ENCODE peak calls at places on chromosomes 12 and 14, in nine cellular contexts. V, B, C, W, I, R, X, L and K are unnamed samples.

GRCh38 chr12:132285991-132286681 is 43.3 kb downstream of the GALNT9 start:
- DNase-seq in V (peak), B (no peak), C (no peak), W (peak), I (no peak), R (peak), X (no peak), L (peak), K (peak)

GRCh38 chr14:87630808-87631207 is 362.2 kb downstream of the GALC start:
- DNase-seq in V (no peak), B (no peak), C (no peak), W (no peak), I (no peak), R (no peak), X (no peak), L (no peak), K (no peak)

GRCh38 chr14:51616256-51616655 is 35.5 kb upstream of the FRMD6 start:
- DNase-seq in V (no peak), B (no peak), C (no peak), W (no peak), I (no peak), R (no peak), X (no peak), L (no peak), K (no peak)

GRCh38 chr14:74945261-74945851 is 10.0 kb downstream of the PGF start:
- DNase-seq in V (no peak), B (peak), C (peak), W (no peak), I (no peak), R (peak), X (no peak), L (peak), K (peak)

GRCh38 chr12:53838978-53839377 is 87.2 kb upstream of the CISTR start:
- DNase-seq in V (no peak), B (no peak), C (no peak), W (no peak), I (no peak), R (no peak), X (no peak), L (no peak), K (no peak)

GRCh38 chr14:63342381-63342780 is 23.6 kb upstream of the GPHB5 start:
- DNase-seq in V (no peak), B (no peak), C (no peak), W (no peak), I (no peak), R (peak), X (no peak), L (no peak), K (no peak)

GRCh38 chr14:101834387-101835165 is 73.1 kb downstream of the PPP2R5C start:
- DNase-seq in V (no peak), B (no peak), C (no peak), W (no peak), I (no peak), R (peak), X (no peak), L (no peak), K (no peak)

GRCh38 chr12:44446181-44446580 is 429.9 kb downstream of the NELL2 start:
- DNase-seq in V (no peak), B (no peak), C (no peak), W (peak), I (no peak), R (no peak), X (no peak), L (no peak), K (no peak)

GRCh38 chr12:88206636-88207035 is 64.5 kb downstream of the TMTC3 start:
- DNase-seq in V (no peak), B (no peak), C (no peak), W (no peak), I (no peak), R (peak), X (no peak), L (no peak), K (no peak)

GRCh38 chr14:53380041-53380440 is 226.9 kb upstream of the DDHD1 start:
- DNase-seq in V (no peak), B (no peak), C (no peak), W (no peak), I (no peak), R (peak), X (no peak), L (no peak), K (no peak)

GRCh38 chr12:68317047-68317667 is 15.0 kb downstream of the MDM1 start:
- DNase-seq in V (no peak), B (peak), C (peak), W (peak), I (peak), R (peak), X (no peak), L (no peak), K (no peak)

GRCh38 chr12:116610971-116611541 is 51.9 kb downstream of the MAP1LC3B2 start:
- DNase-seq in V (peak), B (no peak), C (peak), W (peak), I (no peak), R (no peak), X (no peak), L (no peak), K (no peak)

GRCh38 chr12:105235747-105236476 is at the start of gene APPL2:
- DNase-seq in V (peak), B (peak), C (peak), W (peak), I (peak), R (peak), X (peak), L (peak), K (peak)

GRCh38 chr12:99200711-99201384 is 446.7 kb upstream of the GARIN6 start:
- DNase-seq in V (no peak), B (no peak), C (no peak), W (no peak), I (no peak), R (no peak), X (no peak), L (no peak), K (no peak)

GRCh38 chr14:54738009-54738408 is 164.6 kb downstream of the GCH1 start:
- DNase-seq in V (peak), B (peak), C (no peak), W (no peak), I (no peak), R (peak), X (no peak), L (no peak), K (no peak)

GRCh38 chr12:8665729-8666128 is 3.1 kb upstream of the MFAP5 start:
- DNase-seq in V (no peak), B (no peak), C (no peak), W (no peak), I (no peak), R (no peak), X (no peak), L (no peak), K (no peak)

GRCh38 chr12:131054345-131055092 is 100.8 kb downstream of the ADGRD1 start:
- DNase-seq in V (no peak), B (no peak), C (no peak), W (no peak), I (no peak), R (no peak), X (no peak), L (no peak), K (no peak)

GRCh38 chr14:91225025-91225424 is 19.5 kb downstream of the GPR68 start:
- DNase-seq in V (no peak), B (no peak), C (no peak), W (no peak), I (no peak), R (peak), X (no peak), L (no peak), K (no peak)

GRCh38 chr12:21614510-21614909 is 9.9 kb upstream of the GYS2 start:
- DNase-seq in V (no peak), B (no peak), C (no peak), W (no peak), I (no peak), R (no peak), X (no peak), L (no peak), K (no peak)

GRCh38 chr14:101062065-101062450 is 158.5 kb upstream of the RTL1 start:
- DNase-seq in V (no peak), B (no peak), C (no peak), W (no peak), I (no peak), R (no peak), X (no peak), L (no peak), K (peak)

GRCh38 chr12:6912164-6912956 is 2.0 kb upstream of the ENO2 start:
- DNase-seq in V (peak), B (no peak), C (no peak), W (no peak), I (no peak), R (no peak), X (no peak), L (no peak), K (peak)

GRCh38 chr14:49880267-49881064 is 12.4 kb upstream of the ARF6 start:
- DNase-seq in V (no peak), B (no peak), C (no peak), W (peak), I (no peak), R (peak), X (no peak), L (no peak), K (no peak)

GRCh38 chr12:128856035-128856790 is 2.9 kb downstream of the GLT1D1 start:
- DNase-seq in V (no peak), B (no peak), C (no peak), W (no peak), I (no peak), R (no peak), X (no peak), L (no peak), K (no peak)

GRCh38 chr14:50773632-50774541 is 57.1 kb downstream of the NIN start:
- DNase-seq in V (no peak), B (peak), C (peak), W (peak), I (peak), R (peak), X (no peak), L (no peak), K (no peak)

GRCh38 chr14:51912112-51912786 is 51.8 kb downstream of the GNG2 start:
- DNase-seq in V (no peak), B (no peak), C (no peak), W (no peak), I (no peak), R (no peak), X (no peak), L (no peak), K (no peak)

GRCh38 chr12:42744539-42745156 is 155.1 kb upstream of the PRICKLE1 start:
- DNase-seq in V (no peak), B (no peak), C (no peak), W (no peak), I (no peak), R (peak), X (no peak), L (no peak), K (no peak)

GRCh38 chr12:122738561-122738960 is 7.9 kb upstream of the HCAR1 start:
- DNase-seq in V (no peak), B (no peak), C (no peak), W (no peak), I (no peak), R (no peak), X (no peak), L (no peak), K (no peak)

GRCh38 chr12:132754555-132754954 is 7.1 kb downstream of the ANKLE2 start:
- DNase-seq in V (no peak), B (no peak), C (no peak), W (no peak), I (no peak), R (no peak), X (no peak), L (no peak), K (no peak)

GRCh38 chr14:92687681-92688433 is 60.6 kb downstream of the LGMN start:
- DNase-seq in V (no peak), B (no peak), C (no peak), W (no peak), I (no peak), R (peak), X (no peak), L (peak), K (peak)

GRCh38 chr12:48831257-48831656 is 13.0 kb downstream of the CACNB3 start:
- DNase-seq in V (no peak), B (no peak), C (no peak), W (no peak), I (no peak), R (no peak), X (no peak), L (no peak), K (no peak)

GRCh38 chr14:38724621-38725020 is 378.4 kb downstream of the SEC23A start:
- DNase-seq in V (no peak), B (no peak), C (no peak), W (no peak), I (no peak), R (no peak), X (no peak), L (no peak), K (no peak)